ENCODE peak calls at places on chromosomes 6 and 20, in six cellular contexts. B is heart left ventricle, G is heart right ventricle, V is prostate gland, Q is cardiac muscle cell, Y is GM23338. O is an unnamed sample.

GRCh38 chr6:169589293-169589692 is 112.5 kb downstream of the WDR27 start:
- DNase-seq in B (no peak), Q (peak; percentile 48), V (no peak), G (no peak), Y (no peak), O (peak; percentile 33)

GRCh38 chr6:143128346-143129015 is 67.8 kb downstream of the AIG1 start:
- DNase-seq in Q (no peak), G (no peak), B (no peak), V (no peak), Y (no peak), O (no peak)

GRCh38 chr6:105359419-105360366 is 43.2 kb downstream of the PREP start:
- DNase-seq in B (no peak), Y (no peak), V (no peak), Q (peak; percentile 93), G (no peak), O (no peak)

GRCh38 chr6:42720739-42721138 is 1.7 kb downstream of the PRPH2 start:
- DNase-seq in B (no peak), V (no peak), Y (no peak), Q (peak; percentile 31), G (no peak), O (no peak)

GRCh38 chr20:31747640-31748039 is 8.6 kb downstream of the TPX2 start:
- DNase-seq in Q (peak; percentile 72), G (peak; percentile 8), V (no peak), Y (no peak), B (no peak), O (no peak)

GRCh38 chr6:2797564-2798014 is 32.4 kb downstream of the WRNIP1 start:
- DNase-seq in Y (no peak), Q (no peak), B (no peak), V (no peak), G (no peak), O (no peak)

GRCh38 chr20:57425150-57426013 is 34.2 kb downstream of the RBM38 start:
- DNase-seq in Q (peak; percentile 53), V (no peak), G (no peak), B (no peak), Y (no peak), O (no peak)

GRCh38 chr20:11235058-11235457 is 561.3 kb upstream of the JAG1 start:
- DNase-seq in Q (peak; percentile 70), B (no peak), Y (peak; percentile 52), V (no peak), G (no peak), O (no peak)

GRCh38 chr20:56903421-56903820 is 274.3 kb downstream of the TFAP2C start:
- DNase-seq in Q (no peak), V (no peak), B (no peak), Y (no peak), G (no peak), O (no peak)

GRCh38 chr20:62426678-62427077 is 661 bp downstream of the RBBP8NL start:
- DNase-seq in B (no peak), V (peak; percentile 19), Q (no peak), Y (peak; percentile 71), G (no peak), O (no peak)

GRCh38 chr20:37327748-37328147 is 18.2 kb upstream of the SRC start:
- DNase-seq in Y (no peak), G (no peak), B (peak; percentile 44), Q (peak; percentile 88), V (no peak), O (no peak)

GRCh38 chr6:100774681-100775080 is 106.4 kb downstream of the ASCC3 start:
- DNase-seq in B (no peak), V (no peak), Q (peak; percentile 9), G (no peak), Y (no peak), O (no peak)

GRCh38 chr6:111810321-111811235 is 62.7 kb downstream of the FYN start:
- DNase-seq in B (no peak), Q (no peak), V (no peak), G (no peak), Y (no peak), O (peak; percentile 42)

DNA sequence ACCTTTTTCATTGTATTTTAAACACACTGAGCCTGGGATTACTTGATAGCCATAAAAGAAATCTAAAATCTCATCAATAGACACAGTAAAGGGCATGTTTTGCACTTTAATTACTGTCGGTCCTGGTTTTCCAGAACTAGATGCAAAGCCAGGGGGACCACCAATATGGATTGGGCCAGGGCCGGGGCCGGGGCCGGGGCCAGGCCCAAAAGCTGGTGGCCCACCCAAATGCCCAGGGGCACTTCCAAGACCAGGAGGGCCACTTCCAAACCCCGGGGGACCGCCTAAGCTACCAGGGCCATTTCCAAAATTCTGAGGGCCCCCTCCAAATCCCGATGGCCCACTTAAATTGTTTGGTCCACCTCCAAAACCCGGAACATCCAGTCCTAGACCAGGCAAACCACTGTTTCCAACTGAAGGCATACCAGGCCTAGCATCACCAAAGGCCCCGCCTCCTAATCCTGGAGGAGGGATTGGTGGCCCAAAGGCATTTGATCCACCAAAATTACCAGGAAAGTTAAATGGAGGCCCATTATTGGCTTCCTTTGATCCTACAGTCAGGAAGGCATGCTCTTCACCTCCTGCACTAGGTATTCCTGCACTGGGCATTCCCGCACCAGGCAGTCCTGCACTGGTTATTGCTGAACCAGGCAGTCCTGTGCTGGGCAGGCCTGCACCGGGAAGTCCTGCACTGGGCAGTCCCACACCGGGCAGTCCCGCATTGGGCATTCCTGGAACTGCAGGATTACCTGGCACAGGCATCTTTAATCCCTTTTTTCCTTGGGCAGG is 11.9 kb downstream of the CPNE1 start:
- DNase-seq in B (no peak), V (no peak), Y (peak; percentile 47), Q (no peak), G (no peak), O (no peak)
- H3K36me3 ChIP-seq in B (peaks cover 4% of the 10 kb centered on the region), V (peaks cover 6% of the 10 kb centered on the region), Y (peaks cover 11% of the 10 kb centered on the region), Q (peaks cover 30% of the 10 kb centered on the region), G (peaks cover 28% of the 10 kb centered on the region), O (peaks cover 37% of the 10 kb centered on the region)

GRCh38 chr6:27809939-27810767 is 102.0 kb downstream of the OR2B2 start:
- DNase-seq in V (peak; percentile 93), Q (peak; percentile 97), Y (peak; percentile 94), B (peak; percentile 73), G (peak; percentile 78), O (peak; percentile 94)
- H3K27ac ChIP-seq in V (peak overlapping the region; percentile 89), Q (peak overlapping the region; percentile 91), Y (peak overlapping the region; percentile 85), B (peak overlapping the region; percentile 88), G (peak overlapping the region; percentile 83), O (peak overlapping the region; percentile 79)

GRCh38 chr6:160048471-160048870 is 73.1 kb upstream of the SLC22A1 start:
- DNase-seq in G (no peak), B (no peak), Q (no peak), Y (no peak), V (no peak), O (no peak)
- H3K36me3 ChIP-seq in G (peaks cover 97% of the 10 kb centered on the region), B (peaks cover 29% of the 10 kb centered on the region), Q (peaks cover 57% of the 10 kb centered on the region), Y (peaks cover 60% of the 10 kb centered on the region), V (peaks cover 10% of the 10 kb centered on the region), O (peaks cover 74% of the 10 kb centered on the region)

DNA sequence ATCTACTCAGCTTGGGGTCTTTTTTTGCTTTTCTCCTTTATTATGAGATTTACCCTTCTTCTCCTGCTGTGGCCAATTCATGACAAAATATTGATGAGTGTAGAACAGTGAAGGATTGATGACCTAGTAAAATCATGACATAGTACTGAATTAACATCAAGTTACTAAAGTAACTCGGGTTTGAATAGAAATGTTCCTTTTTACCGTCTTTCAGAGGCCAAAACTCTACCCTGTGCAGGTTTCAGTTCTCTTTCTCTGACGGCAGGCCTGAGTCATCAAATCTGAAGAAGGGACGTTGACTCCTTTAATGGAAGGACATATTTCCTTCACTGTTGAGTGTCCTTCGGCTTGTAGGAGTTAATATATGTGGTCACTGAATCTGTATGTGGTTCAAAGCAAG is 80.7 kb downstream of the RREB1 start:
- DNase-seq in Y (no peak), V (no peak), Q (no peak), B (no peak), G (no peak), O (no peak)
- H3K27ac ChIP-seq in Y (peak overlapping the region; percentile 39), V (no peak overlapping the region), Q (no peak overlapping the region), B (no peak overlapping the region), G (peak overlapping the region; percentile 24), O (no peak overlapping the region)

GRCh38 chr20:50153153-50153499 is 397 bp downstream of the PEDS1 start:
- DNase-seq in G (no peak), Y (peak; percentile 46), Q (no peak), V (no peak), B (no peak), O (no peak)

GRCh38 chr20:50153500-50154377 is at the start of gene PEDS1:
- DNase-seq in V (peak; percentile 91), Q (peak; percentile 95), G (peak; percentile 91), Y (peak; percentile 94), B (peak; percentile 95), O (peak; percentile 84)

GRCh38 chr20:50152394-50153152 is 950 bp downstream of the PEDS1 start:
- DNase-seq in G (no peak), V (no peak), Y (peak; percentile 67), B (no peak), Q (no peak), O (no peak)

GRCh38 chr20:50149481-50150254 is 3.9 kb downstream of the PEDS1 start:
- DNase-seq in B (no peak), V (no peak), Q (no peak), G (no peak), Y (no peak), O (no peak)

GRCh38 chr20:50151034-50151743 is 2.3 kb downstream of the PEDS1 start:
- DNase-seq in Q (no peak), B (no peak), Y (peak; percentile 60), V (peak; percentile 77), G (no peak), O (no peak)
- H3K36me3 ChIP-seq in Q (no peaks in the 10 kb centered on the region), B (no peaks in the 10 kb centered on the region), Y (no peaks in the 10 kb centered on the region), V (no peaks in the 10 kb centered on the region), G (peaks cover 17% of the 10 kb centered on the region), O (peaks cover 10% of the 10 kb centered on the region)

GRCh38 chr6:160162167-160162566 is 40.6 kb downstream of the SLC22A1 start:
- DNase-seq in Q (no peak), V (no peak), Y (no peak), G (no peak), B (no peak), O (no peak)

GRCh38 chr6:160160450-160160849 is 38.8 kb downstream of the SLC22A1 start:
- DNase-seq in B (no peak), V (peak; percentile 73), Q (no peak), Y (no peak), G (no peak), O (no peak)

GRCh38 chr6:160163425-160163824 is 41.8 kb downstream of the SLC22A1 start:
- DNase-seq in Y (no peak), Q (no peak), G (no peak), B (no peak), V (no peak), O (no peak)

GRCh38 chr6:160160929-160161646 is 39.5 kb downstream of the SLC22A1 start:
- DNase-seq in G (no peak), Y (no peak), B (no peak), Q (no peak), V (no peak), O (no peak)

GRCh38 chr6:160161647-160161986 is 40.0 kb downstream of the SLC22A1 start:
- DNase-seq in B (no peak), G (no peak), Q (no peak), Y (peak; percentile 18), V (no peak), O (no peak)
- H3K27ac ChIP-seq in B (no peak overlapping the region), G (no peak overlapping the region), Q (no peak overlapping the region), Y (no peak overlapping the region), V (peak overlapping the region; percentile 68), O (no peak overlapping the region)

GRCh38 chr6:148944608-148945007 is 197.8 kb downstream of the UST start:
- DNase-seq in B (no peak), Q (no peak), G (no peak), Y (no peak), V (no peak), O (no peak)
- H3K36me3 ChIP-seq in B (no peaks in the 10 kb centered on the region), Q (no peaks in the 10 kb centered on the region), G (no peaks in the 10 kb centered on the region), Y (no peaks in the 10 kb centered on the region), V (no peaks in the 10 kb centered on the region), O (no peaks in the 10 kb centered on the region)

O was measured in CD4-positive, alpha-beta memory T cell.